ENCODE peak calls at places on chromosomes 12 and 14, in five cellular contexts. M is IMR-90, C is H9, T is H1, J is trophoblast cell. N is an unnamed sample.

GRCh38 chr14:71651228-71651627 is 281.0 kb upstream of the RGS6 start:
- DNase-seq in C (no peak), M (peak; percentile 95), T (no peak), J (no peak), N (no peak)

GRCh38 chr14:85688024-85688423 is 158.1 kb downstream of the FLRT2 start:
- DNase-seq in C (no peak), T (no peak), J (no peak), M (peak; percentile 31), N (no peak)

GRCh38 chr14:78181270-78181669 is 11.1 kb downstream of the NRXN3 start:
- DNase-seq in T (no peak), C (no peak), J (no peak), M (no peak), N (no peak)

GRCh38 chr14:48398675-48399282 is 723.4 kb upstream of the MDGA2 start:
- DNase-seq in T (no peak), M (peak; percentile 47), J (peak; percentile 60), C (no peak), N (peak; percentile 30)

GRCh38 chr12:111404362-111405148 is 1.2 kb upstream of the SH2B3 start:
- DNase-seq in M (no peak), J (no peak), T (no peak), C (peak; percentile 85), N (no peak)

GRCh38 chr14:94129111-94129757 is at the start of gene IFI27L2:
- DNase-seq in C (peak; percentile 95), M (peak; percentile 73), T (peak; percentile 79), J (peak; percentile 17), N (peak; percentile 80)

GRCh38 chr14:98138666-98139065 is 1133.3 kb downstream of the BCL11B start:
- DNase-seq in M (no peak), C (peak; percentile 62), T (peak; percentile 76), J (peak; percentile 2), N (peak; percentile 43)

GRCh38 chr14:38254565-38255407 is 1.1 kb downstream of the CLEC14A start:
- DNase-seq in T (peak; percentile 73), M (no peak), J (no peak), C (no peak), N (no peak)

GRCh38 chr12:103268831-103269514 is 226.8 kb downstream of the C12orf42 start:
- DNase-seq in T (no peak), M (no peak), C (no peak), J (no peak), N (no peak)

GRCh38 chr12:92717202-92717601 is 14.4 kb downstream of the PLEKHG7 start:
- DNase-seq in J (no peak), T (no peak), C (peak; percentile 39), M (peak; percentile 38), N (no peak)

GRCh38 chr14:90871605-90872233 is 55.5 kb upstream of the TTC7B start:
- DNase-seq in C (no peak), J (no peak), T (no peak), M (peak; percentile 54), N (no peak)

GRCh38 chr14:63938198-63939005 is 85.6 kb downstream of the SYNE2 start:
- DNase-seq in T (no peak), C (no peak), J (peak; percentile 58), M (peak; percentile 2), N (no peak)

GRCh38 chr12:110281549-110282342 is 699 bp downstream of the ATP2A2 start:
- DNase-seq in M (peak; percentile 55), J (peak; percentile 49), T (peak; percentile 72), C (peak; percentile 44), N (no peak)

GRCh38 chr12:104049278-104050257 is at the start of gene GLT8D2:
- DNase-seq in M (peak; percentile 86), C (peak; percentile 86), T (peak; percentile 79), J (peak; percentile 48), N (peak; percentile 41)

GRCh38 chr12:121205491-121205890 is 4.4 kb upstream of the P2RX4 start:
- DNase-seq in J (peak; percentile 50), C (no peak), T (no peak), M (no peak), N (no peak)

GRCh38 chr12:99352269-99352668 is 295.3 kb upstream of the GARIN6 start:
- DNase-seq in M (no peak), C (no peak), J (no peak), T (no peak), N (no peak)

GRCh38 chr12:6478406-6478805 is 7.9 kb upstream of the VAMP1 start:
- DNase-seq in J (no peak), M (no peak), C (no peak), T (no peak), N (no peak)

GRCh38 chr12:119061208-119061796 is 80.0 kb downstream of the SRRM4 start:
- DNase-seq in J (peak; percentile 77), M (peak; percentile 7), C (peak; percentile 86), T (peak; percentile 87), N (peak; percentile 80)

GRCh38 chr14:24310666-24311604 is at the start of gene LTB4R:
- DNase-seq in M (peak; percentile 73), J (peak; percentile 2), T (no peak), C (no peak), N (no peak)

GRCh38 chr12:32290411-32290810 is 108.9 kb upstream of the FGD4 start:
- DNase-seq in J (no peak), T (no peak), C (no peak), M (peak; percentile 56), N (no peak)

GRCh38 chr12:110312581-110313360 is 31.7 kb downstream of the ATP2A2 start:
- DNase-seq in C (no peak), M (peak; percentile 72), T (peak; percentile 14), J (peak; percentile 88), N (no peak)

GRCh38 chr12:52305921-52306705 is 14.8 kb upstream of the KRT81 start:
- DNase-seq in M (no peak), C (no peak), T (no peak), J (peak; percentile 15), N (no peak)

GRCh38 chr12:91687052-91688017 is 458.3 kb downstream of the BTG1 start:
- DNase-seq in M (no peak), J (peak; percentile 31), C (no peak), T (no peak), N (no peak)

GRCh38 chr12:63075376-63076000 is 75.5 kb downstream of the AVPR1A start:
- DNase-seq in T (no peak), J (no peak), M (no peak), C (no peak), N (no peak)

DNA sequence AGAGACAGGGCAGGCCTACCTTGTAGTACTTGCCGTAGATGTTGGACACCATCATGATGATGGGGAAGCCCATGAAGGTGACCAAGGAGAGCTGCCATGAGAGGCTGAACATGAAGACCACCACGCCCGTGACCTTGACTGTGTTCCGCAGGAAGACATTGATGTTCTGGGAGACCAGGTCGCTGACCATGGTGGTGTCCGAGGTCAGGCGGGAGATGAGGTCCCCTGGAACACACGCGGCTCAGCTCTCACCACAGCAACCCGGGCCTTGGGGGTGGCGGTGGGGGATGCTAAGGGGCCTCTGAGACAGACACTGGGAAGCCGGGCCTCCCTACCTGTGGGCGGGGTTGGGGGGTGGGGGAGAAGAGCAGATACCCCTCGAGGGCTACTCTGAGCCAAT is 17.7 kb downstream of the ABCB9 start:
- DNase-seq in T (no peak), C (no peak), M (no peak), J (no peak), N (no peak)
- H3K14ac ChIP-seq in T (no peak overlapping the region), C (no peak overlapping the region), M (no peak overlapping the region), J (no peak overlapping the region), N (no peak overlapping the region)

GRCh38 chr12:65673732-65674131 is 150.6 kb upstream of the HMGA2 start:
- DNase-seq in M (peak; percentile 51), C (no peak), J (no peak), T (no peak), N (no peak)

GRCh38 chr12:65675141-65675621 is 149.1 kb upstream of the HMGA2 start:
- DNase-seq in C (no peak), T (no peak), M (peak; percentile 87), J (no peak), N (no peak)

GRCh38 chr12:65673291-65673690 is 151.0 kb upstream of the HMGA2 start:
- DNase-seq in J (no peak), C (no peak), M (no peak), T (no peak), N (no peak)

GRCh38 chr12:65670775-65671174 is 153.5 kb upstream of the HMGA2 start:
- DNase-seq in C (no peak), M (peak; percentile 65), T (no peak), J (no peak), N (no peak)

DNA sequence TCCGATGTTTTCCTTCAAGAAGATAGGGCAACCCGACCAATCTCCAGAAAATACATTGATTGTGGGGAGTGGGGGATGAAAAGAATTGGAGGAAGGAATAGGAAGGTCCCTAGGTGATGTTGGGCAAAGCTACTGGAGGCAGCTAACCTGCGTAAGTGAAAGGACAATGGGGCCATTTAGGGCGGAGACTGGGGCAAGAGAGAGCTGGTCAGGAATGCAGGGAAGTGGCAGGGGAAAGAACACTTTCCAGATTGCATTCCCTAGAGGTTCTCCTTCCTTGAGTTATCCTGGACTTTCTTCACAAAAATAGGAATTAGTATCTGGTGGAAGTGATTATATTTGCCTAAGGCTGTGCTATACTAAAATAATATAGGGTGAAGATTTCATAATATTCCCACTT is 151.8 kb upstream of the HMGA2 start:
- DNase-seq in J (no peak), M (no peak), C (no peak), T (no peak), N (no peak)
- H3K9ac ChIP-seq in J (no peak overlapping the region), M (no peak overlapping the region), C (no peak overlapping the region), T (no peak overlapping the region), N (no peak overlapping the region)

GRCh38 chr14:35401853-35402252 is 2.7 kb downstream of the NFKBIA start:
- DNase-seq in M (peak; percentile 54), C (no peak), T (no peak), J (peak; percentile 37), N (no peak)

GRCh38 chr14:35403085-35403396 is 1.5 kb downstream of the NFKBIA start:
- DNase-seq in T (no peak), C (no peak), J (peak; percentile 28), M (peak; percentile 58), N (no peak)

GRCh38 chr14:35400707-35401421 is 3.7 kb downstream of the NFKBIA start:
- DNase-seq in C (no peak), T (no peak), J (peak; percentile 92), M (no peak), N (no peak)

GRCh38 chr14:35402323-35403084 is 2.0 kb downstream of the NFKBIA start:
- DNase-seq in J (peak; percentile 47), T (no peak), M (peak; percentile 56), C (no peak), N (no peak)

GRCh38 chr14:35401422-35401729 is 3.2 kb downstream of the NFKBIA start:
- DNase-seq in J (no peak), T (no peak), C (no peak), M (no peak), N (no peak)
- H4K8ac ChIP-seq in J (no peak overlapping the region), T (no peak overlapping the region), C (no peak overlapping the region), M (no peak overlapping the region), N (no peak overlapping the region)

DNA sequence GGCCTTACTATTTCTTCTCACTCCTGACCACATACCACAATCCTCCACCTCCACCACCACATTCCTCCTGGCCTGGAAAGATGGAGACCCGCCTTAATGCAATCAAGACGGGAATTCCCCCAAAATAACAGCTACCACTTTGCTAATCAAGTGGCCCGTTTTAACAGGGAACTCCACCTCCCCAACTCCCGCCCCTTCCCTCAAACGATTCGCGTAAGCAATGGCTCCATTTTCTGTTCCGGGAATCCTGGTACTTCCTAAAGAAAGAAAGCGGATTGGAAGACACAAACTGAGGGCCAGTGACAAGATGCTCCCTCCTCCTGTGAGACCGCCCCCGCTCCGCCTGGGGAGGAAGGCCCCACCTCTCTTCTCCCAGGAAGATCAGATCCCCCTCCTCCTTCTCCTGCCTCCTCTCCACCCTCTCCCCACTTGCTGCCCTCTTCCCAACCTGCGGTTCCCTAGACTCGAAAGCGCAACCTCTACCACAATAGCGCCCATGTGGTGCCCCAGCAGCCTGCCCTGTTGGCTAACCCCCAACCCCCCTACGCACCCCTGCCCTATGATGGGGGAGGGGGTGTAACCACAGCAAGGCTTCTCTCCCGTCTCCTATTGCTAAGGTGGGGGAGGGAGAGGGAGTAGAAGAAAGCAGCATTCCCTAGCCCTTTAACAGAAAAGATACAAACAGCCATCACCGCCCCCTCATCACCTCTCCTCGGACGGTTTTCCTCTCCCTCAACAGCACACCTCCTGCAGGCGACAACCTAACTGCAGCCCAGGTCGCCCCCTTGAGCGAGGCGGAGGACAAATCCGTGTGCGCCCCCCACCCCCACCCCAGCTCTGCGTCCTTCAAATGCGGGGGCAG is 777 bp downstream of the ARF3 start:
- DNase-seq in M (peak; percentile 97), T (peak; percentile 83), J (peak; percentile 94), C (peak; percentile 98), N (peak; percentile 86)
- H3K14ac ChIP-seq in M (peak overlapping the region; percentile 86), T (no peak overlapping the region), J (peak overlapping the region; percentile 93), C (peak overlapping the region; percentile 27), N (no peak overlapping the region)